ENCODE peak calls at places on chromosomes 4 and X, in eight cellular contexts. One of them, this sample, is unnamed.

GRCh38 chr4:38621004-38621684 is 42.9 kb upstream of the KLF3 start:
- DNase-seq in pancreas: no peak
- DNase-seq in H1: peak
- DNase-seq in fibroblast of pulmonary artery: peak
- DNase-seq in MM.1S: no peak
- DNase-seq in heart right ventricle: no peak
- DNase-seq in lower leg skin: no peak
- DNase-seq in choroid plexus epithelial cell: peak
- DNase-seq in this sample: no peak

GRCh38 chrX:12685541-12685940 is 105.7 kb upstream of the PRPS2 start:
- DNase-seq in pancreas: no peak
- DNase-seq in H1: no peak
- DNase-seq in fibroblast of pulmonary artery: peak
- DNase-seq in MM.1S: no peak
- DNase-seq in heart right ventricle: no peak
- DNase-seq in lower leg skin: no peak
- DNase-seq in choroid plexus epithelial cell: no peak
- DNase-seq in this sample: no peak

GRCh38 chrX:53481093-53481492 is 46.9 kb upstream of the HSD17B10 start:
- DNase-seq in pancreas: peak
- DNase-seq in H1: peak
- DNase-seq in fibroblast of pulmonary artery: no peak
- DNase-seq in MM.1S: no peak
- DNase-seq in heart right ventricle: no peak
- DNase-seq in lower leg skin: no peak
- DNase-seq in choroid plexus epithelial cell: no peak
- DNase-seq in this sample: no peak

GRCh38 chr4:111943796-111944203 is 201.5 kb upstream of the FAM241A start:
- DNase-seq in pancreas: peak
- DNase-seq in H1: peak
- DNase-seq in fibroblast of pulmonary artery: peak
- DNase-seq in MM.1S: peak
- DNase-seq in heart right ventricle: no peak
- DNase-seq in lower leg skin: peak
- DNase-seq in choroid plexus epithelial cell: peak
- DNase-seq in this sample: peak

GRCh38 chr4:109205186-109205585 is 97.3 kb downstream of the COL25A1 start:
- DNase-seq in pancreas: no peak
- DNase-seq in H1: no peak
- DNase-seq in fibroblast of pulmonary artery: no peak
- DNase-seq in MM.1S: no peak
- DNase-seq in heart right ventricle: no peak
- DNase-seq in lower leg skin: no peak
- DNase-seq in choroid plexus epithelial cell: no peak
- DNase-seq in this sample: no peak

GRCh38 chrX:72351606-72352338 is 46.1 kb upstream of the CITED1 start:
- DNase-seq in pancreas: no peak
- DNase-seq in H1: no peak
- DNase-seq in fibroblast of pulmonary artery: no peak
- DNase-seq in MM.1S: no peak
- DNase-seq in heart right ventricle: no peak
- DNase-seq in lower leg skin: no peak
- DNase-seq in choroid plexus epithelial cell: no peak
- DNase-seq in this sample: peak

GRCh38 chr4:169110633-169111032 is 100.6 kb upstream of the CBR4 start:
- DNase-seq in pancreas: no peak
- DNase-seq in H1: no peak
- DNase-seq in fibroblast of pulmonary artery: no peak
- DNase-seq in MM.1S: no peak
- DNase-seq in heart right ventricle: no peak
- DNase-seq in lower leg skin: no peak
- DNase-seq in choroid plexus epithelial cell: no peak
- DNase-seq in this sample: no peak

GRCh38 chrX:28787206-28787605 is 200.0 kb downstream of the IL1RAPL1 start:
- DNase-seq in pancreas: no peak
- DNase-seq in H1: no peak
- DNase-seq in fibroblast of pulmonary artery: peak
- DNase-seq in MM.1S: no peak
- DNase-seq in heart right ventricle: no peak
- DNase-seq in lower leg skin: no peak
- DNase-seq in choroid plexus epithelial cell: peak
- DNase-seq in this sample: peak

GRCh38 chr4:186723207-186724047 is at the start of gene FAT1:
- DNase-seq in pancreas: peak
- DNase-seq in H1: peak
- DNase-seq in fibroblast of pulmonary artery: peak
- DNase-seq in MM.1S: peak
- DNase-seq in heart right ventricle: peak
- DNase-seq in lower leg skin: peak
- DNase-seq in choroid plexus epithelial cell: peak
- DNase-seq in this sample: peak

GRCh38 chr4:5292091-5292490 is 240.8 kb downstream of the STK32B start:
- DNase-seq in pancreas: no peak
- DNase-seq in H1: no peak
- DNase-seq in fibroblast of pulmonary artery: no peak
- DNase-seq in MM.1S: no peak
- DNase-seq in heart right ventricle: no peak
- DNase-seq in lower leg skin: no peak
- DNase-seq in choroid plexus epithelial cell: no peak
- DNase-seq in this sample: no peak

GRCh38 chr4:143311924-143312323 is 24.8 kb upstream of the GAB1 start:
- DNase-seq in pancreas: no peak
- DNase-seq in H1: no peak
- DNase-seq in fibroblast of pulmonary artery: no peak
- DNase-seq in MM.1S: no peak
- DNase-seq in heart right ventricle: no peak
- DNase-seq in lower leg skin: no peak
- DNase-seq in choroid plexus epithelial cell: no peak
- DNase-seq in this sample: no peak

GRCh38 chrX:74835566-74835965 is 89.7 kb downstream of the NEXMIF start:
- DNase-seq in pancreas: no peak
- DNase-seq in H1: no peak
- DNase-seq in fibroblast of pulmonary artery: no peak
- DNase-seq in MM.1S: peak
- DNase-seq in heart right ventricle: no peak
- DNase-seq in lower leg skin: no peak
- DNase-seq in choroid plexus epithelial cell: no peak
- DNase-seq in this sample: no peak

GRCh38 chrX:48890296-48890925 is 7.2 kb downstream of the TIMM17B start:
- DNase-seq in pancreas: peak
- DNase-seq in H1: no peak
- DNase-seq in fibroblast of pulmonary artery: no peak
- DNase-seq in MM.1S: no peak
- DNase-seq in heart right ventricle: no peak
- DNase-seq in lower leg skin: peak
- DNase-seq in choroid plexus epithelial cell: no peak
- DNase-seq in this sample: no peak

GRCh38 chr4:52957791-52958190 is 95.7 kb downstream of the RASL11B start:
- DNase-seq in pancreas: no peak
- DNase-seq in H1: no peak
- DNase-seq in fibroblast of pulmonary artery: no peak
- DNase-seq in MM.1S: no peak
- DNase-seq in heart right ventricle: no peak
- DNase-seq in lower leg skin: no peak
- DNase-seq in choroid plexus epithelial cell: peak
- DNase-seq in this sample: peak

GRCh38 chr4:37453004-37453360 is 208.4 kb downstream of the NWD2 start:
- DNase-seq in pancreas: peak
- DNase-seq in H1: peak
- DNase-seq in fibroblast of pulmonary artery: peak
- DNase-seq in MM.1S: peak
- DNase-seq in heart right ventricle: no peak
- DNase-seq in lower leg skin: no peak
- DNase-seq in choroid plexus epithelial cell: peak
- DNase-seq in this sample: peak

GRCh38 chr4:150722908-150723362 is 141.0 kb downstream of the MAB21L2 start:
- DNase-seq in pancreas: peak
- DNase-seq in H1: no peak
- DNase-seq in fibroblast of pulmonary artery: peak
- DNase-seq in MM.1S: no peak
- DNase-seq in heart right ventricle: peak
- DNase-seq in lower leg skin: peak
- DNase-seq in choroid plexus epithelial cell: peak
- DNase-seq in this sample: no peak

GRCh38 chr4:173698557-173699262 is 168.7 kb upstream of the HAND2 start:
- DNase-seq in pancreas: peak
- DNase-seq in H1: no peak
- DNase-seq in fibroblast of pulmonary artery: no peak
- DNase-seq in MM.1S: no peak
- DNase-seq in heart right ventricle: peak
- DNase-seq in lower leg skin: no peak
- DNase-seq in choroid plexus epithelial cell: no peak
- DNase-seq in this sample: no peak

GRCh38 chrX:57137481-57137880 is 284 bp upstream of the SPIN2A start:
- DNase-seq in pancreas: no peak
- DNase-seq in H1: no peak
- DNase-seq in fibroblast of pulmonary artery: peak
- DNase-seq in MM.1S: no peak
- DNase-seq in heart right ventricle: no peak
- DNase-seq in lower leg skin: no peak
- DNase-seq in choroid plexus epithelial cell: peak
- DNase-seq in this sample: peak

GRCh38 chr4:162126754-162127153 is 37.0 kb downstream of the FSTL5 start:
- DNase-seq in pancreas: no peak
- DNase-seq in H1: no peak
- DNase-seq in fibroblast of pulmonary artery: no peak
- DNase-seq in MM.1S: no peak
- DNase-seq in heart right ventricle: no peak
- DNase-seq in lower leg skin: no peak
- DNase-seq in choroid plexus epithelial cell: no peak
- DNase-seq in this sample: no peak

GRCh38 chr4:118676128-118676527 is 9.1 kb upstream of the METTL14 start:
- DNase-seq in pancreas: no peak
- DNase-seq in H1: no peak
- DNase-seq in fibroblast of pulmonary artery: no peak
- DNase-seq in MM.1S: no peak
- DNase-seq in heart right ventricle: no peak
- DNase-seq in lower leg skin: no peak
- DNase-seq in choroid plexus epithelial cell: peak
- DNase-seq in this sample: no peak
- TF ChIP-seq CTCF in pancreas: no peak
- TF ChIP-seq CTCF in H1: peak
- TF ChIP-seq CTCF in fibroblast of pulmonary artery: peak
- TF ChIP-seq CTCF in MM.1S: no peak
- TF ChIP-seq CTCF in heart right ventricle: no peak
- TF ChIP-seq CTCF in lower leg skin: no peak
- TF ChIP-seq CTCF in choroid plexus epithelial cell: peak
- TF ChIP-seq CTCF in this sample: peak

GRCh38 chr4:183398298-183399129 is 45.9 kb upstream of the CDKN2AIP start:
- DNase-seq in pancreas: peak
- DNase-seq in H1: peak
- DNase-seq in fibroblast of pulmonary artery: peak
- DNase-seq in MM.1S: peak
- DNase-seq in heart right ventricle: peak
- DNase-seq in lower leg skin: peak
- DNase-seq in choroid plexus epithelial cell: peak
- DNase-seq in this sample: peak

GRCh38 chr4:183399616-183400015 is 44.8 kb upstream of the CDKN2AIP start:
- DNase-seq in pancreas: no peak
- DNase-seq in H1: no peak
- DNase-seq in fibroblast of pulmonary artery: no peak
- DNase-seq in MM.1S: no peak
- DNase-seq in heart right ventricle: no peak
- DNase-seq in lower leg skin: no peak
- DNase-seq in choroid plexus epithelial cell: no peak
- DNase-seq in this sample: no peak

GRCh38 chr4:183397741-183398297 is 46.6 kb upstream of the CDKN2AIP start:
- DNase-seq in pancreas: no peak
- DNase-seq in H1: no peak
- DNase-seq in fibroblast of pulmonary artery: no peak
- DNase-seq in MM.1S: no peak
- DNase-seq in heart right ventricle: no peak
- DNase-seq in lower leg skin: no peak
- DNase-seq in choroid plexus epithelial cell: no peak
- DNase-seq in this sample: no peak

GRCh38 chr4:183400035-183400434 is 44.4 kb upstream of the CDKN2AIP start:
- DNase-seq in pancreas: no peak
- DNase-seq in H1: no peak
- DNase-seq in fibroblast of pulmonary artery: no peak
- DNase-seq in MM.1S: no peak
- DNase-seq in heart right ventricle: no peak
- DNase-seq in lower leg skin: no peak
- DNase-seq in choroid plexus epithelial cell: no peak
- DNase-seq in this sample: no peak

GRCh38 chr4:183399166-183399565 is 45.3 kb upstream of the CDKN2AIP start:
- DNase-seq in pancreas: no peak
- DNase-seq in H1: no peak
- DNase-seq in fibroblast of pulmonary artery: no peak
- DNase-seq in MM.1S: no peak
- DNase-seq in heart right ventricle: no peak
- DNase-seq in lower leg skin: no peak
- DNase-seq in choroid plexus epithelial cell: no peak
- DNase-seq in this sample: no peak
- H3K4me3 ChIP-seq in pancreas: no peak
- H3K4me3 ChIP-seq in H1: no peak
- H3K4me3 ChIP-seq in fibroblast of pulmonary artery: no peak
- H3K4me3 ChIP-seq in MM.1S: peak
- H3K4me3 ChIP-seq in heart right ventricle: peak
- H3K4me3 ChIP-seq in lower leg skin: no peak
- H3K4me3 ChIP-seq in choroid plexus epithelial cell: no peak
- H3K4me3 ChIP-seq in this sample: no peak

DNA sequence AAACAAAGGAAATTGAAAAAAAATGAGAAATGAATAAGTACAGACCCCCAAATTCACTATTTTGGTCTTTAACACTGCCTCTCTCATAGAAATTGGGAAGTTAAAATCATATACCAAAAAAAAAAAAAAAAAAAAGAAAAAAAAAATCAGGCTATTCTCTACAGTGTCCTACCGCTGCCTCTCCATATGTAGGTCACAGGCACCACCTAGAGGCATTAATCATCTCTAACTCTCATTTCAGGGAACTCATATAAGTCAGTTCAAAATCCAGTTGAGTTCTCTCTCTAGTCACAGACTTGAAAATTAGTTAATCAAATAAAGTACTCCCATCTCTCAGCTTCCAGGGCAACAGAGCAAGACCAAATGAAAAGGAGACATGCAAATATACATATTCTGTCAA is 47.9 kb downstream of the COX18 start:
- DNase-seq in pancreas: no peak
- DNase-seq in H1: no peak
- DNase-seq in fibroblast of pulmonary artery: peak
- DNase-seq in MM.1S: peak
- DNase-seq in heart right ventricle: no peak
- DNase-seq in lower leg skin: no peak
- DNase-seq in choroid plexus epithelial cell: peak
- DNase-seq in this sample: peak
- TF ChIP-seq CTCF in pancreas: no peak
- TF ChIP-seq CTCF in H1: peak
- TF ChIP-seq CTCF in fibroblast of pulmonary artery: peak
- TF ChIP-seq CTCF in MM.1S: peak
- TF ChIP-seq CTCF in heart right ventricle: no peak
- TF ChIP-seq CTCF in lower leg skin: no peak
- TF ChIP-seq CTCF in choroid plexus epithelial cell: peak
- TF ChIP-seq CTCF in this sample: peak

DNA sequence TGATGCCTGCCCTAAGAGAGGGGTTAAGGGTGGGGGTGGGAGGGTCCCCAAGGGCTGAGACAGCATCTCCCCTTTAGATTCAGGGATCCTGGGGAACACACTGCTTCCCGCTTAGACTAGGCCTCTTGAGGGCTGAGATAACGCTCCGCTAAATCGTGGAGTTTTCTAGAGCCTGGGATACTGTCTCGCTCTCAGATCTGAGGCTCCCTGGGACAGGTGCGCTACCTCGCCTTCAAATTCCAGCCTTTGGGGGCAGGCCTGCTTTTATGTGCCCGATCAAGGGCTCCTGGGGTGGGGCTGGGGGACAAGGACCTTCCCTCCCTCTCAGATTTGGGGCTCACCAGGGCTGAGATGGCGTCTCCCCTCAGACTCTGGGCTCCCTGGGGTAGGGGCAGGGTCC is 440 bp upstream of the ARHGAP36 start:
- DNase-seq in pancreas: no peak
- DNase-seq in H1: no peak
- DNase-seq in fibroblast of pulmonary artery: no peak
- DNase-seq in MM.1S: no peak
- DNase-seq in heart right ventricle: no peak
- DNase-seq in lower leg skin: no peak
- DNase-seq in choroid plexus epithelial cell: no peak
- DNase-seq in this sample: no peak
- H3K4me3 ChIP-seq in pancreas: no peak
- H3K4me3 ChIP-seq in H1: peak
- H3K4me3 ChIP-seq in fibroblast of pulmonary artery: no peak
- H3K4me3 ChIP-seq in MM.1S: no peak
- H3K4me3 ChIP-seq in heart right ventricle: no peak
- H3K4me3 ChIP-seq in lower leg skin: no peak
- H3K4me3 ChIP-seq in choroid plexus epithelial cell: no peak
- H3K4me3 ChIP-seq in this sample: no peak